ENCODE peak calls at places on chromosomes 11 and 22, in eight cellular contexts. One of them, this sample, is unnamed.

GRCh38 chr11:123590296-123590912 is 64.0 kb downstream of the SCN3B start:
- DNase-seq in PC-9: peak; percentile 88
- DNase-seq in brain microvascular endothelial cell: peak; percentile 20
- DNase-seq in uterus: no peak
- DNase-seq in astrocyte of the spinal cord: peak; percentile 52
- DNase-seq in HFF-Myc: no peak
- DNase-seq in HL-60: no peak
- DNase-seq in AG09309: peak; percentile 34
- DNase-seq in this sample: no peak

GRCh38 chr11:106917973-106918372 is 100.3 kb downstream of the GUCY1A2 start:
- DNase-seq in PC-9: peak; percentile 10
- DNase-seq in astrocyte of the spinal cord: no peak
- DNase-seq in HFF-Myc: no peak
- DNase-seq in uterus: no peak
- DNase-seq in HL-60: peak; percentile 25
- DNase-seq in AG09309: no peak
- DNase-seq in brain microvascular endothelial cell: no peak
- DNase-seq in this sample: no peak

GRCh38 chr11:73980001-73980960 is 2.4 kb downstream of the UCP2 start:
- DNase-seq in HFF-Myc: no peak
- DNase-seq in HL-60: peak; percentile 89
- DNase-seq in PC-9: peak; percentile 62
- DNase-seq in astrocyte of the spinal cord: no peak
- DNase-seq in uterus: no peak
- DNase-seq in AG09309: no peak
- DNase-seq in brain microvascular endothelial cell: no peak
- DNase-seq in this sample: no peak

GRCh38 chr11:36123353-36124220 is 165.6 kb downstream of the COMMD9 start:
- DNase-seq in astrocyte of the spinal cord: peak; percentile 61
- DNase-seq in HL-60: no peak
- DNase-seq in PC-9: no peak
- DNase-seq in uterus: no peak
- DNase-seq in brain microvascular endothelial cell: peak; percentile 25
- DNase-seq in AG09309: no peak
- DNase-seq in HFF-Myc: no peak
- DNase-seq in this sample: no peak

GRCh38 chr11:107651672-107652071 is 60.2 kb downstream of the SLN start:
- DNase-seq in astrocyte of the spinal cord: no peak
- DNase-seq in PC-9: no peak
- DNase-seq in uterus: no peak
- DNase-seq in HFF-Myc: no peak
- DNase-seq in AG09309: no peak
- DNase-seq in brain microvascular endothelial cell: no peak
- DNase-seq in HL-60: no peak
- DNase-seq in this sample: no peak

GRCh38 chr22:27757928-27758525 is 43.5 kb downstream of the MN1 start:
- DNase-seq in PC-9: no peak
- DNase-seq in HFF-Myc: no peak
- DNase-seq in HL-60: no peak
- DNase-seq in AG09309: no peak
- DNase-seq in uterus: no peak
- DNase-seq in astrocyte of the spinal cord: no peak
- DNase-seq in brain microvascular endothelial cell: no peak
- DNase-seq in this sample: no peak

GRCh38 chr11:43825217-43825816 is 55.3 kb upstream of the ALKBH3 start:
- DNase-seq in AG09309: no peak
- DNase-seq in HFF-Myc: no peak
- DNase-seq in uterus: no peak
- DNase-seq in HL-60: peak; percentile 6
- DNase-seq in PC-9: peak; percentile 30
- DNase-seq in astrocyte of the spinal cord: peak; percentile 50
- DNase-seq in brain microvascular endothelial cell: peak; percentile 27
- DNase-seq in this sample: peak; percentile 18

GRCh38 chr11:67381244-67381972 is 8.0 kb upstream of the CLCF1 start:
- DNase-seq in AG09309: no peak
- DNase-seq in brain microvascular endothelial cell: no peak
- DNase-seq in HL-60: peak; percentile 60
- DNase-seq in uterus: no peak
- DNase-seq in astrocyte of the spinal cord: no peak
- DNase-seq in PC-9: no peak
- DNase-seq in HFF-Myc: no peak
- DNase-seq in this sample: no peak

GRCh38 chr11:62553839-62554361 is 7.3 kb upstream of the AHNAK start:
- DNase-seq in AG09309: peak; percentile 52
- DNase-seq in astrocyte of the spinal cord: peak; percentile 89
- DNase-seq in HFF-Myc: no peak
- DNase-seq in brain microvascular endothelial cell: peak; percentile 86
- DNase-seq in HL-60: no peak
- DNase-seq in PC-9: peak; percentile 74
- DNase-seq in uterus: no peak
- DNase-seq in this sample: no peak

GRCh38 chr11:34065505-34066203 is 14.1 kb downstream of the CAPRIN1 start:
- DNase-seq in AG09309: no peak
- DNase-seq in uterus: no peak
- DNase-seq in PC-9: no peak
- DNase-seq in HL-60: no peak
- DNase-seq in HFF-Myc: no peak
- DNase-seq in brain microvascular endothelial cell: no peak
- DNase-seq in astrocyte of the spinal cord: peak; percentile 35
- DNase-seq in this sample: no peak

GRCh38 chr11:65418431-65418680 is 4.2 kb upstream of the NEAT1 start:
- DNase-seq in brain microvascular endothelial cell: no peak
- DNase-seq in PC-9: no peak
- DNase-seq in uterus: no peak
- DNase-seq in astrocyte of the spinal cord: no peak
- DNase-seq in AG09309: no peak
- DNase-seq in HFF-Myc: no peak
- DNase-seq in HL-60: no peak
- DNase-seq in this sample: no peak

GRCh38 chr11:1756024-1756561 is 5.7 kb upstream of the IFITM10 start:
- DNase-seq in astrocyte of the spinal cord: no peak
- DNase-seq in HFF-Myc: no peak
- DNase-seq in brain microvascular endothelial cell: no peak
- DNase-seq in AG09309: no peak
- DNase-seq in HL-60: no peak
- DNase-seq in uterus: no peak
- DNase-seq in PC-9: no peak
- DNase-seq in this sample: no peak

GRCh38 chr22:35552186-35552842 is 11.7 kb downstream of the RASD2 start:
- DNase-seq in brain microvascular endothelial cell: no peak
- DNase-seq in uterus: no peak
- DNase-seq in AG09309: no peak
- DNase-seq in PC-9: peak; percentile 51
- DNase-seq in HL-60: peak; percentile 42
- DNase-seq in astrocyte of the spinal cord: peak; percentile 55
- DNase-seq in HFF-Myc: no peak
- DNase-seq in this sample: no peak

GRCh38 chr11:79896258-79896657 is 455.4 kb upstream of the TENM4 start:
- DNase-seq in astrocyte of the spinal cord: no peak
- DNase-seq in brain microvascular endothelial cell: no peak
- DNase-seq in HFF-Myc: no peak
- DNase-seq in PC-9: no peak
- DNase-seq in HL-60: no peak
- DNase-seq in uterus: no peak
- DNase-seq in AG09309: no peak
- DNase-seq in this sample: no peak

DNA sequence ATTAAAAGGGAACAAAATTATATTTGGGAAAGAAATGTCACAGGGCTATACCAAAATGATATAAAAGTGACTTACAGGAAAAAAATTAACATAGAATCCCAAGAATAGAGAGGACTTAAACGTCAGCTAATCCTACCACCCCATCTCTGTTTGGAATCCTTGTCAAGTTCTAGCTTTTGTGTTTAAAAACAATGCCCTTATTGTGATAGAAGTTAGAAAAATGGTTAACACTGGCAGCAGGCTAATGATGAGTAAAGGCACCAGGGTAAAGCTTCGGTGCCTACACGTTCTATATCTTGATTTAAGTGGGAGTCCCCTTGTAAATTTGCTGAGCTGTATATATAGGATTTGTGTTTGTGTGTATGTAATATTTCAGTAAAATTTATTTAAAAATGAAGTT is 453.3 kb upstream of the TENM4 start:
- DNase-seq in AG09309: no peak
- DNase-seq in astrocyte of the spinal cord: no peak
- DNase-seq in HFF-Myc: no peak
- DNase-seq in brain microvascular endothelial cell: no peak
- DNase-seq in HL-60: no peak
- DNase-seq in uterus: no peak
- DNase-seq in PC-9: no peak
- DNase-seq in this sample: no peak
- TF ChIP-seq CTCF in AG09309: no peak
- TF ChIP-seq CTCF in astrocyte of the spinal cord: no peak
- TF ChIP-seq CTCF in HFF-Myc: no peak
- TF ChIP-seq CTCF in brain microvascular endothelial cell: no peak
- TF ChIP-seq CTCF in HL-60: no peak
- TF ChIP-seq CTCF in uterus: no peak
- TF ChIP-seq CTCF in PC-9: no peak
- TF ChIP-seq CTCF in this sample: no peak

GRCh38 chr11:111559791-111560190 is 19.3 kb downstream of the LAYN start:
- DNase-seq in HL-60: no peak
- DNase-seq in HFF-Myc: no peak
- DNase-seq in uterus: no peak
- DNase-seq in PC-9: no peak
- DNase-seq in AG09309: no peak
- DNase-seq in astrocyte of the spinal cord: no peak
- DNase-seq in brain microvascular endothelial cell: no peak
- DNase-seq in this sample: no peak

GRCh38 chr11:111550258-111550657 is 9.7 kb downstream of the LAYN start:
- DNase-seq in HFF-Myc: no peak
- DNase-seq in AG09309: no peak
- DNase-seq in HL-60: no peak
- DNase-seq in PC-9: no peak
- DNase-seq in astrocyte of the spinal cord: no peak
- DNase-seq in uterus: no peak
- DNase-seq in brain microvascular endothelial cell: no peak
- DNase-seq in this sample: no peak

GRCh38 chr11:111557425-111558111 is 17.0 kb downstream of the LAYN start:
- DNase-seq in uterus: peak; percentile 33
- DNase-seq in brain microvascular endothelial cell: peak; percentile 90
- DNase-seq in HFF-Myc: peak; percentile 90
- DNase-seq in AG09309: peak; percentile 92
- DNase-seq in astrocyte of the spinal cord: peak; percentile 95
- DNase-seq in HL-60: no peak
- DNase-seq in PC-9: peak; percentile 43
- DNase-seq in this sample: peak; percentile 95

GRCh38 chr11:111554532-111554931 is 14.0 kb downstream of the LAYN start:
- DNase-seq in astrocyte of the spinal cord: no peak
- DNase-seq in brain microvascular endothelial cell: no peak
- DNase-seq in AG09309: no peak
- DNase-seq in HFF-Myc: no peak
- DNase-seq in uterus: no peak
- DNase-seq in PC-9: no peak
- DNase-seq in HL-60: no peak
- DNase-seq in this sample: no peak

DNA sequence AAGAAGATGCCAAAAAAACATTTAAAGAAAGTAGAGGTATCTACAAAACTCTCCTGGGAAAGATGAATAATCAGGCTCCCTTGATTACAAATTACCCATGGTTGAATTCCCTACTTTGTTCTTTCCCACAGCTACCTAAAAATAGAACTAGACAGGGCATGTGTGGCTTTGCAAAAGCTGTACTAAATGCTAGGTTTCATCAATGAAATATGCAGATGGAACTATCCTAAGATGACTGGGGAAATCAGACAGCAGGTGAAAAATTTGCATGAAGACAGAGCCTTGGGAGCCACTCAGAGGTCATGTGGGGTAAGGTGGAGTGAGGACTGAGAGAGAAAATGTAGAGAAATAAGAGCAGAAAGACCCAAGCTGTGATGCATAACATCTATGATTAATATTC is 14.7 kb downstream of the LAYN start:
- DNase-seq in HFF-Myc: no peak
- DNase-seq in HL-60: no peak
- DNase-seq in AG09309: no peak
- DNase-seq in PC-9: no peak
- DNase-seq in brain microvascular endothelial cell: peak; percentile 28
- DNase-seq in uterus: no peak
- DNase-seq in astrocyte of the spinal cord: peak; percentile 71
- DNase-seq in this sample: peak; percentile 64
- H3K4me3 ChIP-seq in HFF-Myc: no peak overlapping the region
- H3K4me3 ChIP-seq in HL-60: no peak overlapping the region
- H3K4me3 ChIP-seq in AG09309: no peak overlapping the region
- H3K4me3 ChIP-seq in PC-9: no peak overlapping the region
- H3K4me3 ChIP-seq in brain microvascular endothelial cell: no peak overlapping the region
- H3K4me3 ChIP-seq in uterus: no peak overlapping the region
- H3K4me3 ChIP-seq in astrocyte of the spinal cord: no peak overlapping the region
- H3K4me3 ChIP-seq in this sample: no peak overlapping the region

DNA sequence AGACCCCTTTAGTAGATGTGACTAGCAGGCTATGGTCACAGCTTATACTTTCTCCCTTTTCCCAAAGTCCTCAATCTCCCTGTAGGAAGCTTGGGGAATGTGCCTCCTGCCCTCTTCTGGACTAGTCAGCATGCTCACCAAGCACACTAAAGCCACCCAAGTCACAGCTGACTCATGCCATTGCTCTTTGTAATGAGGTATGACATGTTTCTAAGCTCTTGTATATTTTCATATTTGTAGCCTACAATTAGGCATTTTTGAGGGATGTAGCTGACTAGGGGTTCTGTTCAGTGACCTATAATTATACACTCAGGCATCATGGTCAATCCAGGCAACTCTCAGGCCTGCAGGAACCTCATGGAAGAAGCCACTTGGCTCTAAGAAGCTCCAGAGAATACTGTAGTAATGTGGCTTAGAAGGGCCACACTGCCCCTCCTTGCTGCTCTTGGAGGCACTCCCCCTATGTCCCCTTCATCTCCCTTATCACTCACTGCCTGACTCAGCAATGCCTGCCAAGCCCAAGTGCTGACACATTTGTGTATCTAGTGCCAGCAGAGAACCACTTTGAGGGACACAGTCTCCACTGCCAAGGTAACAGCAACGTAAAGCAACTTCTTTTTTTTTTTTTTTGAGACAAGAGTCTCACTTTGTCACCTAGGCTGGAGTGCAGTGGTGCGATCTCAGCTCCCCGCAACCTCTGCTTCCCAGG is 86.2 kb downstream of the RPL27A start:
- DNase-seq in AG09309: no peak
- DNase-seq in uterus: peak; percentile 30
- DNase-seq in HL-60: no peak
- DNase-seq in brain microvascular endothelial cell: peak; percentile 61
- DNase-seq in PC-9: peak; percentile 15
- DNase-seq in HFF-Myc: no peak
- DNase-seq in astrocyte of the spinal cord: peak; percentile 69
- DNase-seq in this sample: no peak
- TF ChIP-seq CTCF in AG09309: peak; percentile 47
- TF ChIP-seq CTCF in uterus: peak; percentile 16
- TF ChIP-seq CTCF in HL-60: no peak
- TF ChIP-seq CTCF in brain microvascular endothelial cell: peak; percentile 61
- TF ChIP-seq CTCF in PC-9: peak; percentile 28
- TF ChIP-seq CTCF in HFF-Myc: peak; percentile 4
- TF ChIP-seq CTCF in astrocyte of the spinal cord: peak; percentile 37
- TF ChIP-seq CTCF in this sample: peak; percentile 29

DNA sequence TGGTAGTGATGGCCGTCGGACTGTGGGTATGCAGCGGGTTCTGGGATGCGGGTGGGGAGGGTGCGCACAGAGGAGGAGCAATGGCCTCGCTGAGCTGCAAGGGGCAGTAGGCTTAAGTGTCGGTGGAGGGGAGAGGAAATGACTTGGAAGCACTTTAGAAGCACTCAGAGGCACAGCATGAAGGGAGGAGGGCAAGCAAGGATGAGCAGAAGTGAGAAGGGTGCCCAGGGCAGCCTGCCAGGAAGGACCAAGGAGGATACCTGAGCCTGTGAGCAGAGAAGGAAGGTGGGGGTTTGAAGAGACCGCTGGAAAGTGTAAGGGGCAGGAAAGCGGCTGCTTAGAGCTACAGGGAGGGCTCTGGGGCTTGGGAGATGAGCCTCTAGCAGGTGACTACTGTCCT is 330 bp downstream of the SLC5A1 start:
- DNase-seq in uterus: no peak
- DNase-seq in PC-9: no peak
- DNase-seq in AG09309: no peak
- DNase-seq in brain microvascular endothelial cell: no peak
- DNase-seq in HL-60: no peak
- DNase-seq in HFF-Myc: no peak
- DNase-seq in astrocyte of the spinal cord: no peak
- DNase-seq in this sample: no peak
- H3K4me3 ChIP-seq in uterus: no peak overlapping the region
- H3K4me3 ChIP-seq in PC-9: no peak overlapping the region
- H3K4me3 ChIP-seq in AG09309: no peak overlapping the region
- H3K4me3 ChIP-seq in brain microvascular endothelial cell: no peak overlapping the region
- H3K4me3 ChIP-seq in HL-60: no peak overlapping the region
- H3K4me3 ChIP-seq in HFF-Myc: no peak overlapping the region
- H3K4me3 ChIP-seq in astrocyte of the spinal cord: no peak overlapping the region
- H3K4me3 ChIP-seq in this sample: no peak overlapping the region

This sample was measured in astrocyte of the cerebellum.